ENCODE peak calls at places on chromosomes 7 and 10, in nine cellular contexts. One of them, this sample, is unnamed.

GRCh38 chr10:100866010-100866409 is 46.8 kb upstream of the SLF2 start:
- DNase-seq in adrenal gland: no peak
- DNase-seq in GM06990: no peak
- DNase-seq in natural killer cell: no peak
- DNase-seq in fibroblast of pulmonary artery: no peak
- DNase-seq in HCT116: no peak
- DNase-seq in dorsolateral prefrontal cortex: no peak
- DNase-seq in AG10803: no peak
- DNase-seq in glutamatergic neuron: no peak
- DNase-seq in this sample: no peak

GRCh38 chr10:63478564-63478963 is 12.8 kb upstream of the JMJD1C start:
- DNase-seq in AG10803: no peak
- DNase-seq in dorsolateral prefrontal cortex: no peak
- DNase-seq in adrenal gland: no peak
- DNase-seq in HCT116: no peak
- DNase-seq in GM06990: no peak
- DNase-seq in fibroblast of pulmonary artery: no peak
- DNase-seq in natural killer cell: no peak
- DNase-seq in glutamatergic neuron: no peak
- DNase-seq in this sample: no peak

GRCh38 chr10:121732676-121733445 is 134.6 kb upstream of the FGFR2 start:
- DNase-seq in dorsolateral prefrontal cortex: no peak
- DNase-seq in GM06990: no peak
- DNase-seq in natural killer cell: no peak
- DNase-seq in HCT116: no peak
- DNase-seq in glutamatergic neuron: peak; percentile 40
- DNase-seq in AG10803: no peak
- DNase-seq in adrenal gland: no peak
- DNase-seq in fibroblast of pulmonary artery: no peak
- DNase-seq in this sample: no peak

GRCh38 chr7:135160098-135160857 is 10.2 kb downstream of the CYREN start:
- DNase-seq in GM06990: no peak
- DNase-seq in fibroblast of pulmonary artery: peak; percentile 49
- DNase-seq in dorsolateral prefrontal cortex: no peak
- DNase-seq in glutamatergic neuron: no peak
- DNase-seq in AG10803: no peak
- DNase-seq in HCT116: no peak
- DNase-seq in adrenal gland: no peak
- DNase-seq in natural killer cell: no peak
- DNase-seq in this sample: no peak

GRCh38 chr7:70325509-70326101 is 727.3 kb downstream of the AUTS2 start:
- DNase-seq in AG10803: peak; percentile 77
- DNase-seq in natural killer cell: no peak
- DNase-seq in HCT116: no peak
- DNase-seq in dorsolateral prefrontal cortex: no peak
- DNase-seq in adrenal gland: no peak
- DNase-seq in GM06990: no peak
- DNase-seq in glutamatergic neuron: peak; percentile 42
- DNase-seq in fibroblast of pulmonary artery: peak; percentile 4
- DNase-seq in this sample: no peak

GRCh38 chr10:78336402-78336791 is 302.7 kb downstream of the RPS24 start:
- DNase-seq in glutamatergic neuron: no peak
- DNase-seq in GM06990: no peak
- DNase-seq in AG10803: peak; percentile 97
- DNase-seq in adrenal gland: peak; percentile 54
- DNase-seq in dorsolateral prefrontal cortex: no peak
- DNase-seq in HCT116: no peak
- DNase-seq in fibroblast of pulmonary artery: peak; percentile 67
- DNase-seq in natural killer cell: no peak
- DNase-seq in this sample: no peak

GRCh38 chr7:31934551-31934950 is 135.7 kb downstream of the PDE1C start:
- DNase-seq in AG10803: no peak
- DNase-seq in dorsolateral prefrontal cortex: no peak
- DNase-seq in HCT116: no peak
- DNase-seq in glutamatergic neuron: no peak
- DNase-seq in GM06990: no peak
- DNase-seq in natural killer cell: no peak
- DNase-seq in adrenal gland: no peak
- DNase-seq in fibroblast of pulmonary artery: no peak
- DNase-seq in this sample: no peak

GRCh38 chr7:137801003-137801402 is 45.8 kb downstream of the DGKI start:
- DNase-seq in GM06990: no peak
- DNase-seq in adrenal gland: no peak
- DNase-seq in fibroblast of pulmonary artery: peak; percentile 49
- DNase-seq in HCT116: no peak
- DNase-seq in AG10803: peak; percentile 16
- DNase-seq in natural killer cell: no peak
- DNase-seq in glutamatergic neuron: no peak
- DNase-seq in dorsolateral prefrontal cortex: no peak
- DNase-seq in this sample: no peak

GRCh38 chr7:20596653-20597052 is 18.8 kb upstream of the ABCB5 start:
- DNase-seq in glutamatergic neuron: no peak
- DNase-seq in AG10803: peak; percentile 77
- DNase-seq in dorsolateral prefrontal cortex: no peak
- DNase-seq in fibroblast of pulmonary artery: peak; percentile 82
- DNase-seq in HCT116: no peak
- DNase-seq in GM06990: no peak
- DNase-seq in adrenal gland: no peak
- DNase-seq in natural killer cell: no peak
- DNase-seq in this sample: no peak

GRCh38 chr10:16597656-16598055 is 76.0 kb upstream of the C1QL3 start:
- DNase-seq in AG10803: peak; percentile 11
- DNase-seq in fibroblast of pulmonary artery: peak; percentile 56
- DNase-seq in GM06990: no peak
- DNase-seq in adrenal gland: no peak
- DNase-seq in HCT116: no peak
- DNase-seq in dorsolateral prefrontal cortex: no peak
- DNase-seq in natural killer cell: no peak
- DNase-seq in glutamatergic neuron: no peak
- DNase-seq in this sample: no peak

GRCh38 chr10:92242910-92243671 is 47.8 kb downstream of the CPEB3 start:
- DNase-seq in fibroblast of pulmonary artery: peak; percentile 77
- DNase-seq in glutamatergic neuron: peak; percentile 51
- DNase-seq in AG10803: peak; percentile 46
- DNase-seq in HCT116: peak; percentile 58
- DNase-seq in GM06990: no peak
- DNase-seq in adrenal gland: peak; percentile 81
- DNase-seq in natural killer cell: no peak
- DNase-seq in dorsolateral prefrontal cortex: peak; percentile 50
- DNase-seq in this sample: peak; percentile 43

GRCh38 chr10:77566914-77567566 is 70.6 kb downstream of the KCNMA1 start:
- DNase-seq in dorsolateral prefrontal cortex: no peak
- DNase-seq in natural killer cell: no peak
- DNase-seq in adrenal gland: no peak
- DNase-seq in AG10803: peak; percentile 33
- DNase-seq in glutamatergic neuron: no peak
- DNase-seq in HCT116: no peak
- DNase-seq in GM06990: no peak
- DNase-seq in fibroblast of pulmonary artery: no peak
- DNase-seq in this sample: no peak

GRCh38 chr7:92506363-92506762 is 22.0 kb downstream of the PEX1 start:
- DNase-seq in dorsolateral prefrontal cortex: no peak
- DNase-seq in fibroblast of pulmonary artery: no peak
- DNase-seq in glutamatergic neuron: no peak
- DNase-seq in adrenal gland: no peak
- DNase-seq in natural killer cell: no peak
- DNase-seq in GM06990: no peak
- DNase-seq in HCT116: no peak
- DNase-seq in AG10803: no peak
- DNase-seq in this sample: no peak

GRCh38 chr7:136874393-136875032 is 6.1 kb downstream of the CHRM2 start:
- DNase-seq in glutamatergic neuron: no peak
- DNase-seq in GM06990: no peak
- DNase-seq in adrenal gland: no peak
- DNase-seq in HCT116: peak; percentile 2
- DNase-seq in natural killer cell: no peak
- DNase-seq in fibroblast of pulmonary artery: peak; percentile 29
- DNase-seq in AG10803: peak; percentile 18
- DNase-seq in dorsolateral prefrontal cortex: no peak
- DNase-seq in this sample: no peak

GRCh38 chr10:59037506-59037905 is 138.9 kb upstream of the PHYHIPL start:
- DNase-seq in fibroblast of pulmonary artery: no peak
- DNase-seq in GM06990: no peak
- DNase-seq in AG10803: no peak
- DNase-seq in dorsolateral prefrontal cortex: no peak
- DNase-seq in adrenal gland: no peak
- DNase-seq in glutamatergic neuron: no peak
- DNase-seq in HCT116: no peak
- DNase-seq in natural killer cell: no peak
- DNase-seq in this sample: no peak

GRCh38 chr10:6185039-6185716 is 17.6 kb upstream of the PFKFB3 start:
- DNase-seq in dorsolateral prefrontal cortex: no peak
- DNase-seq in natural killer cell: no peak
- DNase-seq in adrenal gland: no peak
- DNase-seq in GM06990: no peak
- DNase-seq in HCT116: no peak
- DNase-seq in AG10803: no peak
- DNase-seq in glutamatergic neuron: no peak
- DNase-seq in fibroblast of pulmonary artery: no peak
- DNase-seq in this sample: no peak

GRCh38 chr7:44280993-44281721 is 44.2 kb downstream of the CAMK2B start:
- DNase-seq in dorsolateral prefrontal cortex: peak; percentile 20
- DNase-seq in natural killer cell: peak; percentile 12
- DNase-seq in adrenal gland: peak; percentile 54
- DNase-seq in glutamatergic neuron: peak; percentile 14
- DNase-seq in HCT116: no peak
- DNase-seq in AG10803: no peak
- DNase-seq in fibroblast of pulmonary artery: no peak
- DNase-seq in GM06990: no peak
- DNase-seq in this sample: peak; percentile 2

GRCh38 chr10:30422981-30423654 is 10.9 kb upstream of the MAP3K8 start:
- DNase-seq in dorsolateral prefrontal cortex: no peak
- DNase-seq in natural killer cell: no peak
- DNase-seq in AG10803: peak; percentile 77
- DNase-seq in HCT116: no peak
- DNase-seq in GM06990: no peak
- DNase-seq in glutamatergic neuron: no peak
- DNase-seq in fibroblast of pulmonary artery: peak; percentile 84
- DNase-seq in adrenal gland: peak; percentile 75
- DNase-seq in this sample: peak; percentile 25

GRCh38 chr7:50782376-50783208 is at the start of gene GRB10:
- DNase-seq in fibroblast of pulmonary artery: peak; percentile 36
- DNase-seq in GM06990: no peak
- DNase-seq in natural killer cell: no peak
- DNase-seq in dorsolateral prefrontal cortex: peak; percentile 77
- DNase-seq in AG10803: peak; percentile 10
- DNase-seq in adrenal gland: peak; percentile 90
- DNase-seq in HCT116: no peak
- DNase-seq in glutamatergic neuron: peak; percentile 92
- DNase-seq in this sample: peak; percentile 65
- TF ChIP-seq CTCF in fibroblast of pulmonary artery: no peak
- TF ChIP-seq CTCF in GM06990: no peak
- TF ChIP-seq CTCF in natural killer cell: no peak
- TF ChIP-seq CTCF in dorsolateral prefrontal cortex: no peak
- TF ChIP-seq CTCF in AG10803: no peak
- TF ChIP-seq CTCF in adrenal gland: no peak
- TF ChIP-seq CTCF in HCT116: no peak
- TF ChIP-seq CTCF in glutamatergic neuron: no peak
- TF ChIP-seq CTCF in this sample: no peak

GRCh38 chr7:30912021-30912420 is 368 bp downstream of the AQP1 start:
- DNase-seq in dorsolateral prefrontal cortex: no peak
- DNase-seq in fibroblast of pulmonary artery: no peak
- DNase-seq in AG10803: no peak
- DNase-seq in natural killer cell: no peak
- DNase-seq in HCT116: no peak
- DNase-seq in GM06990: no peak
- DNase-seq in adrenal gland: no peak
- DNase-seq in glutamatergic neuron: no peak
- DNase-seq in this sample: no peak
- TF ChIP-seq CTCF in dorsolateral prefrontal cortex: no peak
- TF ChIP-seq CTCF in fibroblast of pulmonary artery: no peak
- TF ChIP-seq CTCF in AG10803: no peak
- TF ChIP-seq CTCF in natural killer cell: no peak
- TF ChIP-seq CTCF in HCT116: no peak
- TF ChIP-seq CTCF in GM06990: no peak
- TF ChIP-seq CTCF in adrenal gland: no peak
- TF ChIP-seq CTCF in glutamatergic neuron: no peak
- TF ChIP-seq CTCF in this sample: no peak

DNA sequence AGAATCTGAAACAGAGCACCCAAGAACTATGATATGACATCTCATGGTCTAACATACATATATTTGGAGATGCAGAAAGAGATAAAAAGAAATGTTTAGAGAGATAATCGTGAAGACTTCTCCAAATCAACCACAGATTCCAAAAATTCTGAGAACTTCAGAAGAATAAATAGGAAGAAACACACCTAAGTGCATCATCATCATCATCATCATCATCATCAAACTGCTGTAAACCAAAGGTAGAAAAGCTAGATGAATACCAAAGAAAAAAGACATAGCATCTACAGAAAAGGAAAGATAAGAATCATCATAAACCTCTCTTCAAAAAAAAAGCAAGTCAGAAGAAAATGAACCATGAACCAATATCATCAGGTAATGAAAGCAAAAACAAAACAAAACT is 124.2 kb downstream of the PPP1R3A start:
- DNase-seq in natural killer cell: no peak
- DNase-seq in dorsolateral prefrontal cortex: no peak
- DNase-seq in HCT116: no peak
- DNase-seq in GM06990: no peak
- DNase-seq in fibroblast of pulmonary artery: no peak
- DNase-seq in adrenal gland: no peak
- DNase-seq in AG10803: no peak
- DNase-seq in glutamatergic neuron: no peak
- DNase-seq in this sample: no peak
- TF ChIP-seq CTCF in natural killer cell: no peak
- TF ChIP-seq CTCF in dorsolateral prefrontal cortex: no peak
- TF ChIP-seq CTCF in HCT116: no peak
- TF ChIP-seq CTCF in GM06990: no peak
- TF ChIP-seq CTCF in fibroblast of pulmonary artery: no peak
- TF ChIP-seq CTCF in adrenal gland: no peak
- TF ChIP-seq CTCF in AG10803: no peak
- TF ChIP-seq CTCF in glutamatergic neuron: no peak
- TF ChIP-seq CTCF in this sample: no peak

DNA sequence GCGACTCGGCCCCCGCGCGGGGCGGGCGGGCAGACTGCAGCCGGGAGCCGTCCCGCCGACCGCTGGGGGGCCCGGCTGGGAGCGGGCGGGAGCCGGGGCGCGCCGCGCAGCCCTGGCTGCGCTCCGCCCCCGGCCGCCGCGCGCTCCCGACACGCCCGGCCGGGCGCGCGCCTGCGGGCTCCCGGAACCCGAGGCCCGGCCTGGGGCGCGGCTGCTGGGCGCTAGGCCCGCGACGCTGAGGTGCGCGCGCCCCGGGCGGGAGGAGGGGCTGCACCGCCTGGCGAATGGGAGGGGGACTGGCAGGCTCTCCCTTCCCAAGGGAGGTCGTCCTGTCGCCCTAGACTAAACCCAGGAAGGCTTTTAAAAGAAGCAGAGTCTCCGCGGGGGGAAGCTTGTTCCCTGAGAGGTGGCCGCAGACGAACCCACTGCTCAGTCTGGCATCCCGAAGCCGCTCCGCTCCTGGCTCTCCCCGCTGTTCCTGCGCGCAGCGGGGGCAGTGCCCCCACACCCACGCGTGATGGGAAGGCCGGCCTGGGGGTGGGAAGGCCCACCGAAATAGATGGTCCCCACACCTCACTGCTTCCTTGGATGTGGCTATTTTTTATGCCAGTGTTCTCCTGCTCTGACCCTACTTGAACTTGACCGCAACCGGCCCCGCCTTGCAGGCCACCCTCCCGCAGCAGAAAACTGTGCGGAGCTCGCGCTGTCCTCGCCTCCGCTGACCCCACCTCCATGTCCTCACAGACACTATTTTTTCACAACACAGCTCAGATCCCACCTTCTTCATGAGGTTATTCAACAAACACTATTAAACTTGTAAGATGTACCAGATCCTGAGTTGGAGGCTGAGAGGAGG is at the start of gene VOPP1:
- DNase-seq in HCT116: no peak
- DNase-seq in AG10803: peak; percentile 65
- DNase-seq in GM06990: peak; percentile 86
- DNase-seq in adrenal gland: peak; percentile 64
- DNase-seq in fibroblast of pulmonary artery: peak; percentile 57
- DNase-seq in dorsolateral prefrontal cortex: no peak
- DNase-seq in glutamatergic neuron: peak; percentile 72
- DNase-seq in natural killer cell: peak; percentile 61
- DNase-seq in this sample: peak; percentile 75
- TF ChIP-seq CTCF in HCT116: no peak
- TF ChIP-seq CTCF in AG10803: no peak
- TF ChIP-seq CTCF in GM06990: no peak
- TF ChIP-seq CTCF in adrenal gland: no peak
- TF ChIP-seq CTCF in fibroblast of pulmonary artery: no peak
- TF ChIP-seq CTCF in dorsolateral prefrontal cortex: no peak
- TF ChIP-seq CTCF in glutamatergic neuron: no peak
- TF ChIP-seq CTCF in natural killer cell: no peak
- TF ChIP-seq CTCF in this sample: no peak

This sample was measured in nephron progenitor cell.